ENCODE peak calls at places on chromosomes 11 and 22, in five cellular contexts. One of them, this sample, is unnamed.
A peak's percentile ranks its signal among the peaks of the same experiment; 100 is the strongest.

GRCh38 chr11:68065841-68066240 is 27.0 kb downstream of the TCIRG1 start:
- DNase-seq in breast epithelium: no peak
- DNase-seq in ovary: no peak
- DNase-seq in CD4-positive, alpha-beta memory T cell: no peak
- DNase-seq in DND-41: no peak
- DNase-seq in this sample: no peak

GRCh38 chr11:95884364-95884763 is 39.5 kb downstream of the MTMR2 start:
- DNase-seq in CD4-positive, alpha-beta memory T cell: no peak
- DNase-seq in breast epithelium: no peak
- DNase-seq in ovary: no peak
- DNase-seq in DND-41: no peak
- DNase-seq in this sample: no peak

GRCh38 chr22:17629646-17630045 is 1.1 kb upstream of the ATP6V1E1 start:
- DNase-seq in CD4-positive, alpha-beta memory T cell: no peak
- DNase-seq in DND-41: no peak
- DNase-seq in ovary: no peak
- DNase-seq in breast epithelium: peak; percentile 15
- DNase-seq in this sample: no peak

GRCh38 chr22:46444390-46444854 is 93.0 kb downstream of the CELSR1 start:
- DNase-seq in ovary: no peak
- DNase-seq in breast epithelium: no peak
- DNase-seq in DND-41: no peak
- DNase-seq in CD4-positive, alpha-beta memory T cell: no peak
- DNase-seq in this sample: no peak

GRCh38 chr11:13110929-13111812 is 102.1 kb downstream of the RASSF10 start:
- DNase-seq in ovary: no peak
- DNase-seq in DND-41: no peak
- DNase-seq in breast epithelium: no peak
- DNase-seq in CD4-positive, alpha-beta memory T cell: no peak
- DNase-seq in this sample: no peak

GRCh38 chr11:45432100-45432499 is 146.0 kb upstream of the SYT13 start:
- DNase-seq in CD4-positive, alpha-beta memory T cell: no peak
- DNase-seq in DND-41: no peak
- DNase-seq in ovary: no peak
- DNase-seq in breast epithelium: no peak
- DNase-seq in this sample: no peak

GRCh38 chr11:113370634-113371033 is 16.9 kb upstream of the ANKK1 start:
- DNase-seq in CD4-positive, alpha-beta memory T cell: no peak
- DNase-seq in breast epithelium: no peak
- DNase-seq in ovary: no peak
- DNase-seq in DND-41: no peak
- DNase-seq in this sample: no peak

GRCh38 chr11:14544611-14545010 is 24.4 kb upstream of the PSMA1 start:
- DNase-seq in DND-41: no peak
- DNase-seq in CD4-positive, alpha-beta memory T cell: no peak
- DNase-seq in breast epithelium: no peak
- DNase-seq in ovary: no peak
- DNase-seq in this sample: no peak

GRCh38 chr11:66478823-66479740 is 1.2 kb upstream of the DPP3 start:
- DNase-seq in CD4-positive, alpha-beta memory T cell: peak; percentile 24
- DNase-seq in breast epithelium: peak; percentile 28
- DNase-seq in ovary: peak; percentile 49
- DNase-seq in DND-41: peak; percentile 38
- DNase-seq in this sample: no peak

GRCh38 chr11:45173064-45173463 is 26.6 kb downstream of the PRDM11 start:
- DNase-seq in CD4-positive, alpha-beta memory T cell: no peak
- DNase-seq in ovary: no peak
- DNase-seq in DND-41: no peak
- DNase-seq in breast epithelium: no peak
- DNase-seq in this sample: no peak

GRCh38 chr11:10450451-10451398 is 4.3 kb upstream of the AMPD3 start:
- DNase-seq in CD4-positive, alpha-beta memory T cell: peak; percentile 57
- DNase-seq in ovary: peak; percentile 21
- DNase-seq in DND-41: no peak
- DNase-seq in breast epithelium: peak; percentile 33
- DNase-seq in this sample: peak; percentile 34

GRCh38 chr22:44622147-44622427 is 79.9 kb upstream of the PRR5 start:
- DNase-seq in ovary: no peak
- DNase-seq in CD4-positive, alpha-beta memory T cell: peak; percentile 40
- DNase-seq in breast epithelium: no peak
- DNase-seq in DND-41: peak; percentile 31
- DNase-seq in this sample: no peak

GRCh38 chr11:13135385-13136271 is 126.5 kb downstream of the RASSF10 start:
- DNase-seq in ovary: no peak
- DNase-seq in DND-41: no peak
- DNase-seq in breast epithelium: peak; percentile 64
- DNase-seq in CD4-positive, alpha-beta memory T cell: no peak
- DNase-seq in this sample: no peak

GRCh38 chr11:47433991-47434786 is 8.0 kb upstream of the PSMC3 start:
- DNase-seq in breast epithelium: peak; percentile 57
- DNase-seq in CD4-positive, alpha-beta memory T cell: no peak
- DNase-seq in DND-41: no peak
- DNase-seq in ovary: peak; percentile 65
- DNase-seq in this sample: no peak

GRCh38 chr22:47076758-47077157 is 314.3 kb downstream of the TBC1D22A start:
- DNase-seq in CD4-positive, alpha-beta memory T cell: no peak
- DNase-seq in DND-41: no peak
- DNase-seq in ovary: no peak
- DNase-seq in breast epithelium: no peak
- DNase-seq in this sample: no peak

GRCh38 chr11:65448418-65449196 is 26.0 kb downstream of the NEAT1 start:
- DNase-seq in ovary: peak; percentile 44
- DNase-seq in breast epithelium: no peak
- DNase-seq in CD4-positive, alpha-beta memory T cell: no peak
- DNase-seq in DND-41: no peak
- DNase-seq in this sample: no peak

GRCh38 chr11:121711900-121712424 is 259.2 kb upstream of the SORL1-AS1 start:
- DNase-seq in ovary: no peak
- DNase-seq in DND-41: no peak
- DNase-seq in CD4-positive, alpha-beta memory T cell: no peak
- DNase-seq in breast epithelium: no peak
- DNase-seq in this sample: no peak

GRCh38 chr11:121715395-121715794 is 262.6 kb upstream of the SORL1-AS1 start:
- DNase-seq in ovary: no peak
- DNase-seq in breast epithelium: no peak
- DNase-seq in DND-41: no peak
- DNase-seq in CD4-positive, alpha-beta memory T cell: no peak
- DNase-seq in this sample: no peak

GRCh38 chr11:121716060-121716459 is 263.3 kb upstream of the SORL1-AS1 start:
- DNase-seq in CD4-positive, alpha-beta memory T cell: no peak
- DNase-seq in DND-41: no peak
- DNase-seq in breast epithelium: no peak
- DNase-seq in ovary: no peak
- DNase-seq in this sample: no peak

GRCh38 chr11:121717296-121717695 is 264.5 kb upstream of the SORL1-AS1 start:
- DNase-seq in breast epithelium: no peak
- DNase-seq in DND-41: no peak
- DNase-seq in ovary: no peak
- DNase-seq in CD4-positive, alpha-beta memory T cell: no peak
- DNase-seq in this sample: no peak

DNA sequence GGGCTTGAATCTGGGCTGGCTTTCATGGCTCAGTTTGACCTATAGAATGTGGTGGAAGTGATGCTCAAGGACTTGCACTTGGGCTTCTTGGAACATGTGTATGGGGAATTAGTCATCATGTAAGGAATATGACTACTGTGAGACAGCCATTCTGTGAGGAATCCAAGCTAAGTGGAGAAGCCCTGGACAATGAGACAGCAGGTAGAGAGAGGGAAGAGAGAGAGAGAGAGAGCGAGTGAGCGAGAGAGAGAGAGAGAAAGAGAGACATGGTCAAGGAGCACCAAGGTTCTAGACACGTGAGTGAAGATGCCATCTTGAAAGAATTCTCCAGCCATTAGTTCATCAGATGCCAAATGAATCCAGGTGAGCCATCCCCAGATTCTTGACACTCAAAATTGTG is 261.6 kb upstream of the SORL1-AS1 start:
- DNase-seq in CD4-positive, alpha-beta memory T cell: no peak
- DNase-seq in breast epithelium: no peak
- DNase-seq in DND-41: no peak
- DNase-seq in ovary: no peak
- DNase-seq in this sample: no peak
- H3K27ac ChIP-seq in CD4-positive, alpha-beta memory T cell: no peak overlapping the region
- H3K27ac ChIP-seq in breast epithelium: no peak overlapping the region
- H3K27ac ChIP-seq in DND-41: no peak overlapping the region
- H3K27ac ChIP-seq in ovary: no peak overlapping the region
- H3K27ac ChIP-seq in this sample: no peak overlapping the region

DNA sequence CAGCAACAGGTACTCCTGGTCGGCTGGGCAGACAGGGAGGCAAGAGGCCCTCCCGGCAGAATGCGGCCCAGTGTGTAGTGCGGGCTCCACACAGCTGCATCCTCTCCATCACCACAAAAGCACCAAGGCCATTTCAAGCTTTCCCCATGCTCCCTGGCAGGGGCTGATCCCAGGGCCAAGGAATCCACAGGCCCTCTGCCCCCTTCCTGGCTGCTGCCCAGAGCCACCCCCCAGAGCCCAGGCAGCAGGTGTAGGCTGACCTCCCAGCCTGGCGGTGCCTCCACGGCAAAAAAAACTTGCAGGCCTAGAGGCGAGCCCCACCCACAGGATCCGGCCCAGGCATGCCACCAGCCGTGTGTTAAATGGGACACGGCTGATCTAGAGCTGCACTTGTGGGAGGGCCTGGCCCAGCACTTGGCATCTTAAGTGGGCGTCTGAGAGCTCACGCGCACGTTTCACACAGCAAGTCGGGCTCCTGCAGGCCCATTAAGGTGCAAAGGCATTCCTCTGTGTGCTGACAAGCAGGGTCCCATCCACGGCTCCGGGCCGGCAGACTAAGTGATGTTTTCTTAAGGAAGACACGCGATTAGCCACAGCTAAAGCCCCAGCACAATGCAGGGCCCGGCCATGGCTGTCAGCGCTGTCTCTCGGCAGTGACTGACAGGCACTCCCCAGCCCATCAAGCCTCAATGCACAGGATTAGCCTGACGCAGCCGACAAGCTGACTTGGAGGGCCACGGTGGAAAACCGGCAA is 19.8 kb upstream of the GNB1L start:
- DNase-seq in CD4-positive, alpha-beta memory T cell: peak; percentile 41
- DNase-seq in ovary: peak; percentile 21
- DNase-seq in DND-41: no peak
- DNase-seq in breast epithelium: no peak
- DNase-seq in this sample: no peak
- H3K4me1 ChIP-seq in CD4-positive, alpha-beta memory T cell: peaks cover 18% of the 10 kb centered on the region
- H3K4me1 ChIP-seq in ovary: peaks cover 3% of the 10 kb centered on the region
- H3K4me1 ChIP-seq in DND-41: no peaks in the 10 kb centered on the region
- H3K4me1 ChIP-seq in breast epithelium: no peaks in the 10 kb centered on the region
- H3K4me1 ChIP-seq in this sample: no peaks in the 10 kb centered on the region

DNA sequence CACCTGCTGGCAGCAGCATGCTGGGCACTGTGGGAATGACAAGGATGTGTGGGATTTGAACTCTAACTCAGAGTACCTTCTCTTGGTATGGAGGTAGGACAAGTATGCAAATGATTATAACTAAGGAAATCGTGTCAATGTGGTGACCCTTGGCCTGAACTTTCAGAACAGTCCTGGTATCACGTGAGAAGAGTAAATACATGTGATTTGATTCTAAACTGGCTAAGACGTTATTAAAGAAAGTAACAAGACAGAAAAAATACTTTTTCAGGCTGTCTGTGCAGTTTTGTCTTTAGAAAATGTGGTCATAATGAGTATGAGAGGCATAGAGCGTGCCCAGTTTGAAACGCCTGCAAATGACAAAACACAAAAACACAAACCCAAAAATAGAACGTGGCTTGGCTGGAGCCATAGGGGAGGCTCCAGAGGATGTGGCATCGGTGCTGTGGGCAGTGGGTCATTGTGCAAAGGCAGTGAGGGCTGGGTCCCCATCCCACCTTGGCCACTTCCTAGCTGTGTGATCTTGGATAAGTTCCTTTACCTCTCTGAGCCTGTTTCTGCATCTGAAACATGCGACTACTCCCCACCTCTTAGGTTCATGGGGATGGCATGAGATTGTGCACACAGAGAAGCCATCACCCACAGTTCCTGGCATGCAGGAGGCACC is 18.4 kb upstream of the IL2RB start:
- DNase-seq in CD4-positive, alpha-beta memory T cell: no peak
- DNase-seq in DND-41: no peak
- DNase-seq in ovary: no peak
- DNase-seq in breast epithelium: no peak
- DNase-seq in this sample: no peak
- H3K27ac ChIP-seq in CD4-positive, alpha-beta memory T cell: peak overlapping the region; percentile 37
- H3K27ac ChIP-seq in DND-41: no peak overlapping the region
- H3K27ac ChIP-seq in ovary: no peak overlapping the region
- H3K27ac ChIP-seq in breast epithelium: no peak overlapping the region
- H3K27ac ChIP-seq in this sample: no peak overlapping the region

GRCh38 chr11:63240098-63240497 is 3.3 kb downstream of the SLC22A25 start:
- DNase-seq in ovary: no peak
- DNase-seq in CD4-positive, alpha-beta memory T cell: no peak
- DNase-seq in DND-41: no peak
- DNase-seq in breast epithelium: no peak
- DNase-seq in this sample: no peak

GRCh38 chr11:63239254-63239653 is 4.1 kb downstream of the SLC22A25 start:
- DNase-seq in breast epithelium: no peak
- DNase-seq in CD4-positive, alpha-beta memory T cell: no peak
- DNase-seq in DND-41: no peak
- DNase-seq in ovary: no peak
- DNase-seq in this sample: no peak

GRCh38 chr11:63240791-63241379 is 2.5 kb downstream of the SLC22A25 start:
- DNase-seq in breast epithelium: no peak
- DNase-seq in ovary: no peak
- DNase-seq in DND-41: no peak
- DNase-seq in CD4-positive, alpha-beta memory T cell: no peak
- DNase-seq in this sample: no peak

GRCh38 chr11:63242089-63242762 is 1.2 kb downstream of the SLC22A25 start:
- DNase-seq in breast epithelium: no peak
- DNase-seq in DND-41: peak; percentile 14
- DNase-seq in ovary: no peak
- DNase-seq in CD4-positive, alpha-beta memory T cell: no peak
- DNase-seq in this sample: no peak

DNA sequence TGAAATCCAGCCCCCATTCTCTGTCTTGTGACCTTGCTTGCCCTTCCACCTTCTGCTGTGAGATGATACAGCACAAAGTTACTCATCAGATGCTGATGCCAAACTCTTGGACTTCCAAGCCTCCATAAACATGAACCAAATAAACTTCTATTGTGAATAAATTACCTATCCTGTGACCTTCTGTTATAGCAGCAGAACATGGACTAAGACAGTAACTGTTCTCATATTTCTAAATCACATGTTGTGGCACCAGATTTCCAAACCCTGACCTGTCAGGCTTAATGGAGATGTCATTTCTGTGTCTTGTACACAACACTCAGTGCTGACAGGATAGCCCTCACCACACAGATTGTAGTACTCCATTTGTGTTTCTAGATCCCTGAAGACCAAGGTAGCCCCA is 6.0 kb downstream of the SLC22A25 start:
- DNase-seq in ovary: no peak
- DNase-seq in CD4-positive, alpha-beta memory T cell: no peak
- DNase-seq in DND-41: no peak
- DNase-seq in breast epithelium: no peak
- DNase-seq in this sample: no peak
- H3K4me1 ChIP-seq in ovary: no peaks in the 10 kb centered on the region
- H3K4me1 ChIP-seq in CD4-positive, alpha-beta memory T cell: peaks cover 10% of the 10 kb centered on the region
- H3K4me1 ChIP-seq in DND-41: peaks cover 9% of the 10 kb centered on the region
- H3K4me1 ChIP-seq in breast epithelium: no peaks in the 10 kb centered on the region
- H3K4me1 ChIP-seq in this sample: peaks cover 11% of the 10 kb centered on the region

This sample was measured in naive thymus-derived CD4-positive, alpha-beta T cell.